ENCODE peak calls at places on chromosome 22, in ten cellular contexts. P is GM12892, M is stomach, T is spleen, K is prostate gland, A is NB4, B is Peyer's patch, Z is lower leg skin, L is IMR-90, O is heart left ventricle. F is an unnamed sample.

GRCh38 chr22:43390166-43390565 is 21.6 kb upstream of the MPPED1 start:
- DNase-seq in P (no peak), M (no peak), T (no peak), K (no peak), A (no peak), B (no peak), Z (no peak), L (no peak), O (no peak), F (no peak)

GRCh38 chr22:17199131-17199731 is 20.0 kb downstream of the ADA2 start:
- DNase-seq in P (no peak), M (no peak), T (no peak), K (no peak), A (no peak), B (peak), Z (peak), L (peak), O (peak), F (no peak)

GRCh38 chr22:33101550-33101949 is 43.4 kb upstream of the SYN3 start:
- DNase-seq in P (no peak), M (no peak), T (no peak), K (no peak), A (no peak), B (no peak), Z (no peak), L (no peak), O (no peak), F (no peak)

GRCh38 chr22:48147404-48147803 is 1385.0 kb downstream of the TBC1D22A start:
- DNase-seq in P (no peak), M (no peak), T (no peak), K (no peak), A (no peak), B (no peak), Z (no peak), L (no peak), O (no peak), F (no peak)

GRCh38 chr22:19118601-19118880 is 3.7 kb downstream of the DGCR2 start:
- DNase-seq in P (no peak), M (no peak), T (no peak), K (no peak), A (no peak), B (no peak), Z (no peak), L (no peak), O (no peak), F (no peak)

GRCh38 chr22:38240734-38241252 is 32.0 kb downstream of the TMEM184B start:
- DNase-seq in P (no peak), M (peak), T (no peak), K (peak), A (no peak), B (peak), Z (no peak), L (peak), O (no peak), F (no peak)

GRCh38 chr22:36765943-36766450 is 9.9 kb downstream of the IFT27 start:
- DNase-seq in P (no peak), M (no peak), T (no peak), K (no peak), A (no peak), B (no peak), Z (no peak), L (peak), O (no peak), F (no peak)

GRCh38 chr22:42927966-42928365 is 70.9 kb upstream of the ARFGAP3 start:
- DNase-seq in P (no peak), M (no peak), T (no peak), K (no peak), A (no peak), B (no peak), Z (no peak), L (no peak), O (no peak), F (no peak)

GRCh38 chr22:28410050-28410816 is 269.4 kb downstream of the TTC28 start:
- DNase-seq in P (no peak), M (no peak), T (no peak), K (no peak), A (no peak), B (no peak), Z (no peak), L (peak), O (no peak), F (no peak)

GRCh38 chr22:30892731-30893221 is 75.8 kb downstream of the MORC2 start:
- DNase-seq in P (no peak), M (peak), T (peak), K (no peak), A (no peak), B (no peak), Z (no peak), L (no peak), O (no peak), F (no peak)

GRCh38 chr22:23565288-23565941 is 14.7 kb downstream of the IGLL1 start:
- DNase-seq in P (no peak), M (no peak), T (peak), K (no peak), A (peak), B (peak), Z (no peak), L (no peak), O (no peak), F (peak)

GRCh38 chr22:46149493-46149997 is 781 bp upstream of the PPARA start:
- DNase-seq in P (no peak), M (peak), T (peak), K (peak), A (peak), B (peak), Z (no peak), L (no peak), O (peak), F (peak)

GRCh38 chr22:47396515-47396914 is 634.1 kb downstream of the TBC1D22A start:
- DNase-seq in P (no peak), M (no peak), T (peak), K (no peak), A (no peak), B (peak), Z (no peak), L (no peak), O (no peak), F (no peak)

GRCh38 chr22:46287873-46288751 is 8.6 kb upstream of the GTSE1 start:
- DNase-seq in P (peak), M (peak), T (peak), K (no peak), A (peak), B (peak), Z (no peak), L (no peak), O (peak), F (no peak)

GRCh38 chr22:27842994-27843431 is 41.5 kb upstream of the MN1 start:
- DNase-seq in P (no peak), M (no peak), T (no peak), K (no peak), A (no peak), B (no peak), Z (no peak), L (no peak), O (no peak), F (no peak)

GRCh38 chr22:50250555-50251471 is at the start of gene HDAC10:
- DNase-seq in P (peak), M (peak), T (peak), K (peak), A (peak), B (peak), Z (peak), L (peak), O (peak), F (peak)
- TF ChIP-seq POLR2A in P (peak), M (no peak), T (no peak), K (no peak), A (peak), B (peak), Z (no peak), L (no peak), O (no peak), F (peak)

DNA sequence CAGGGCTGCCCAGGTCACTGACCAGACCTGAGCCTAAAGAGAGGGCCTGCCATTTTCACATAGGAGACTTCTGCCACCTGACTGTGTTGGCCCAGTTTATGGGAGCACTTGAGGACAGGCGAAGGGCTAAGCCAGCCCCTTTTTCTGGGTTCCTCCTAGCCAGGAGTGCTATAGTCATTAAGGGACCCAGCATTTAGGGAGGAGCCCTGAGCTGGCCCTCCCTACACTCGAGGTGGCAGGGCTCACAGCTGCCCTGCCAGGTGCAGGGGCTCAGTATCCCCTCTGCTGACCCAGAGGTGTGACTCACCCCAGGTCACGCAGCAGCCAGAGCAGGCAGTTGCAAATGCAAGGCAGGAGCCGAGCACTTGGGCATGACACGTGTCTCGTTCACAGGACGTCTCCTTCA is 86.3 kb upstream of the CRYBB3 start:
- DNase-seq in P (no peak), M (peak), T (no peak), K (no peak), A (no peak), B (no peak), Z (no peak), L (no peak), O (no peak), F (no peak)
- TF ChIP-seq POLR2A in P (no peak), M (no peak), T (no peak), K (no peak), A (no peak), B (no peak), Z (no peak), L (no peak), O (no peak), F (no peak)

GRCh38 chr22:41575533-41575932 is 14.1 kb downstream of the PMM1 start:
- DNase-seq in P (no peak), M (no peak), T (no peak), K (no peak), A (no peak), B (no peak), Z (no peak), L (no peak), O (peak), F (no peak)
- TF ChIP-seq POLR2A in P (no peak), M (no peak), T (no peak), K (no peak), A (no peak), B (no peak), Z (no peak), L (no peak), O (no peak), F (no peak)

DNA sequence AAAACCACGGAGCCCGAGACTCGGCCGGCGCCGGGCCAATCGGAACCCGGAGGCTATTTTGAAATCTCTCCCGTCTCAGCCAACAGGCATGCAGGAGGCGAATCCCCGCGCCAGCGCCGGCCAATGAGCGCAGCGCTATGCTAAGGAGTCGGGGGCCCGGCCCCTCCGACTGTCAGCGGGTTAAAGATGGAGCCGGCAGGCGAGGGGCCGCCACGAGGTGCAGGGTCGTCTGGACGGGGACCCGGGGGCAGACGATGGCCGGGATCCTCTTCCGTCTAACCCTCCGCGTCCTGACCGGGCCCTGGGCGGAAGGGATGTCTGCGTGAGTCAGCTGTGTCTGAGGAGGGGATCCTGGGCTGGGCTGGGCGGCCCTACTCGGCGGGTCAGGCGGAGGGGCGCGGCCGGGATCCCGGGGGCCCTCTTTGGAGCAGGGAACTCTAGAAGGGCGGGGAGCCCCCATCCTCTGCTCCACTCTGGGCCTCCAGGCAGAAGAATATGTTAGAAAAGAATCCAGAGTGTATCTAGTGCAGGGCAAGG is 10.0 kb downstream of the SDF2L1 start:
- DNase-seq in P (peak), M (peak), T (peak), K (peak), A (no peak), B (peak), Z (peak), L (peak), O (peak), F (peak)
- TF ChIP-seq POLR2A in P (peak), M (no peak), T (no peak), K (no peak), A (no peak), B (no peak), Z (no peak), L (peak), O (no peak), F (no peak)

DNA sequence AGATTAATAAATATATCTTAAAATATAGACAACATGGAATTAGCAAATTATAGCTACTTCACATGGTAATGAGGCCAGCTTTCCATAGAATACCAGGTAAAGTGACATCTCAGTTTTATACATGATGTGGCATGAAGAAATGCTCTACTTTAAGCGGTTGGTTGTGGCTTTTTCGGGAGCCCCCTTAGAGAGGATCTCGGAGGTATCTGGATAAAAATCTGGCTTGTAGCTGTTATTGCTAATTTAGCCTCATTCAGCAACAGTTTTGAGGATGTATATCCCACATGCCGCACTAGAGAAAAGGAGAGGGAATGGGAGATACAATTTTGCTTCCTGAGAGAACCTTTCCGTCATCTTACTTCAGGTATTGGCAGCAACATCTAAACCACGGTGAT is 24.0 kb upstream of the TOP3B start:
- DNase-seq in P (no peak), M (no peak), T (no peak), K (no peak), A (no peak), B (no peak), Z (no peak), L (no peak), O (no peak), F (no peak)
- TF ChIP-seq POLR2A in P (no peak), M (no peak), T (no peak), K (no peak), A (no peak), B (no peak), Z (no peak), L (no peak), O (no peak), F (no peak)